ENCODE peak calls at places on chromosome 12, in five cellular contexts. M is neuronal stem cell, A is trophoblast cell, W is IMR-90, K is H1. D is an unnamed sample.
A peak's percentile ranks its signal among the peaks of the same experiment; 100 is the strongest.

GRCh38 chr12:127822743-127823433 is 444.1 kb upstream of the TMEM132C start:
- DNase-seq in M (no peak), K (no peak), A (no peak), W (no peak), D (no peak)

GRCh38 chr12:105736498-105736897 is 402.3 kb downstream of the NUAK1 start:
- DNase-seq in K (no peak), A (no peak), W (no peak), M (no peak), D (no peak)

GRCh38 chr12:54005853-54006699 is 2.7 kb upstream of the HOXC8 start:
- DNase-seq in A (peak; percentile 97), W (peak; percentile 62), M (peak; percentile 94), K (peak; percentile 98), D (peak; percentile 92)

GRCh38 chr12:24661657-24662096 is 287.2 kb downstream of the BCAT1 start:
- DNase-seq in A (peak; percentile 29), M (no peak), W (peak; percentile 80), K (no peak), D (no peak)

GRCh38 chr12:34397591-34398365 is 375.5 kb downstream of the ALG10 start:
- DNase-seq in W (no peak), A (no peak), M (no peak), K (peak; percentile 1), D (peak; percentile 10)

GRCh38 chr12:13283867-13284266 is 87.3 kb downstream of the EMP1 start:
- DNase-seq in M (no peak), W (no peak), K (no peak), A (no peak), D (no peak)

GRCh38 chr12:34399631-34400422 is 377.5 kb downstream of the ALG10 start:
- DNase-seq in K (peak; percentile 1), W (no peak), M (no peak), A (no peak), D (peak; percentile 9)

GRCh38 chr12:175250-175649 is 38.7 kb downstream of the SLC6A12 start:
- DNase-seq in M (no peak), A (no peak), K (no peak), W (no peak), D (no peak)

GRCh38 chr12:18747960-18748359 is 10.0 kb downstream of the CAPZA3 start:
- DNase-seq in W (peak; percentile 95), K (no peak), A (peak; percentile 70), M (no peak), D (no peak)

GRCh38 chr12:120470150-120470817 is 736 bp upstream of the SRSF9 start:
- DNase-seq in W (peak; percentile 19), A (peak; percentile 21), M (peak; percentile 29), K (no peak), D (no peak)

GRCh38 chr12:66160704-66161103 is 9.1 kb downstream of the TMBIM4 start:
- DNase-seq in K (no peak), W (no peak), A (no peak), M (no peak), D (no peak)

GRCh38 chr12:47881826-47882427 is 22.9 kb downstream of the VDR start:
- DNase-seq in M (no peak), A (peak; percentile 17), W (peak; percentile 97), K (no peak), D (no peak)

GRCh38 chr12:132281021-132281420 is 48.4 kb downstream of the GALNT9 start:
- DNase-seq in W (no peak), M (no peak), K (no peak), A (no peak), D (no peak)

GRCh38 chr12:115204957-115205754 is 521.2 kb upstream of the TBX3 start:
- DNase-seq in W (peak; percentile 68), A (no peak), M (no peak), K (no peak), D (peak; percentile 45)

GRCh38 chr12:57476993-57477709 is 2.5 kb downstream of the ARHGAP9 start:
- DNase-seq in W (no peak), A (no peak), K (no peak), M (no peak), D (no peak)

GRCh38 chr12:10385181-10385613 is 4.6 kb downstream of the KLRK1 start:
- DNase-seq in K (no peak), W (peak; percentile 81), A (peak; percentile 55), M (no peak), D (no peak)

GRCh38 chr12:52884526-52885293 is 20.2 kb downstream of the KRT8 start:
- DNase-seq in A (peak; percentile 84), K (peak; percentile 98), W (peak; percentile 36), M (peak; percentile 78), D (peak; percentile 90)

GRCh38 chr12:97292588-97292987 is 170.0 kb upstream of the RMST start:
- DNase-seq in K (no peak), W (no peak), M (no peak), A (no peak), D (no peak)

GRCh38 chr12:96828169-96828789 is 78.8 kb upstream of the NEDD1 start:
- DNase-seq in K (no peak), W (no peak), A (peak; percentile 6), M (no peak), D (peak; percentile 49)

GRCh38 chr12:4900327-4900726 is 9.4 kb upstream of the KCNA1 start:
- DNase-seq in W (peak; percentile 27), M (no peak), K (no peak), A (peak; percentile 34), D (no peak)

DNA sequence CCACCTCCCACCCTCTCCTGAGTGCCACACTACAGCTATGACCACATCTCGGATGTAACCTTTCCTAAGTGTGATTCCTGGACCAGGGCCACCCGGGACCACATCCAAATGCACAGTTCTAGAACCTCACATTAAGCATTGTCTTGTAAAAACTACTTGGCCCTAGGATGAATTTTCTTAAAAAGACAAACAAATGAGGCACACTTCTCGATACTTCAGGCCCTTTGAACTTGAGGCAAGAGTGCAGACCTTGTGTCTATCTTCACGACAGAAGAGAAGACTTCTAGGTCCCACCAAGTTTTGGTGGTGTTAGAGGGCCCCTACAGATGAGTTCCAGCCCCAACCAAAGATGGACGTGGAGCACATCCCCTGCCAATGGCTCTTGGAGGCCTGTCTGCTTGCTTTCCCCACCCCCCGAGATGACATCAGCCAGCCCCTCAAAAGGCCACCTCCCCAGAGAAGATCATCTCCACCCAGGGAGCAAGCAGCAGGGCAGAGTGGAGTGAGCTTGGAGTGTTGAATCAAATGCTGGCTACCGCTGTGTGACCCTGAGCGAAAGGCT is 9.3 kb downstream of the ISCU start:
- DNase-seq in W (no peak), A (no peak), K (peak; percentile 33), M (no peak), D (no peak)
- H4K91ac ChIP-seq in W (no peak overlapping the region), A (peak overlapping the region; percentile 49), K (no peak overlapping the region), M (no peak overlapping the region), D (no peak overlapping the region)

DNA sequence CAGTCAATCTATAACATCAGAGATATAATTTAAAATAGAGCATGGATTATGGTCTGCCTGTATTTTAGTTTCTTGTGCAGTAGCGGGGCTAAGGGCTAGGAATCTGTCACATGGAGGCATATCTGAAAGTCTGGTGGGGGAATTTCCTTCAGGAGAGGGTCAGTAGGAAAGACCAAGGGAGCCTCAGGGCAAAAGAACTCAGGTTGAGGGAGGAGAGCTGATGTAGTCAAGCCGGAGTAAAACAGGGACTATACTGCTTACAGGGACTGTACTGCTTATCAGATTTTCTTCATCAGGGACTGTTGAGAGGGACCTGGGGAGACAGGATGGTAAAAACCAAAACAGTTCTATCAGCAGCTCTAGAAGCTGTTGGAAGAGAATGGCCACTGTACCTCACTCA is 82.0 kb upstream of the CPM start:
- DNase-seq in W (no peak), A (peak; percentile 44), M (no peak), K (no peak), D (no peak)
- H3K23ac ChIP-seq in W (no peak overlapping the region), A (no peak overlapping the region), M (no peak overlapping the region), K (no peak overlapping the region), D (no peak overlapping the region)

GRCh38 chr12:124570810-124571209 is 3.4 kb upstream of the NCOR2 start:
- DNase-seq in M (no peak), K (no peak), A (peak; percentile 48), W (no peak), D (no peak)

GRCh38 chr12:124569375-124570148 is 2.1 kb upstream of the NCOR2 start:
- DNase-seq in M (no peak), W (no peak), A (no peak), K (no peak), D (no peak)

GRCh38 chr12:124567673-124568373 is 411 bp upstream of the NCOR2 start:
- DNase-seq in W (peak; percentile 94), K (peak; percentile 77), A (peak; percentile 72), M (peak; percentile 72), D (peak; percentile 75)

GRCh38 chr12:124567035-124567672 is at the start of gene NCOR2:
- DNase-seq in A (peak; percentile 28), M (no peak), K (peak; percentile 72), W (no peak), D (no peak)

GRCh38 chr12:124568431-124569374 is 1.3 kb upstream of the NCOR2 start:
- DNase-seq in K (peak; percentile 65), W (peak; percentile 94), A (peak; percentile 45), M (no peak), D (peak; percentile 71)
- H4K91ac ChIP-seq in K (peak overlapping the region; percentile 63), W (peak overlapping the region; percentile 94), A (peak overlapping the region; percentile 83), M (no peak overlapping the region), D (no peak overlapping the region)

GRCh38 chr12:3630621-3631271 is 122.2 kb downstream of the CRACR2A start:
- DNase-seq in M (no peak), A (no peak), W (no peak), K (no peak), D (no peak)

GRCh38 chr12:3628629-3629028 is 124.3 kb downstream of the CRACR2A start:
- DNase-seq in W (no peak), M (no peak), A (no peak), K (no peak), D (no peak)

GRCh38 chr12:3629082-3629830 is 123.7 kb downstream of the CRACR2A start:
- DNase-seq in K (no peak), A (no peak), W (no peak), M (no peak), D (no peak)

GRCh38 chr12:3631272-3631637 is 121.7 kb downstream of the CRACR2A start:
- DNase-seq in M (no peak), A (no peak), W (no peak), K (no peak), D (no peak)

DNA sequence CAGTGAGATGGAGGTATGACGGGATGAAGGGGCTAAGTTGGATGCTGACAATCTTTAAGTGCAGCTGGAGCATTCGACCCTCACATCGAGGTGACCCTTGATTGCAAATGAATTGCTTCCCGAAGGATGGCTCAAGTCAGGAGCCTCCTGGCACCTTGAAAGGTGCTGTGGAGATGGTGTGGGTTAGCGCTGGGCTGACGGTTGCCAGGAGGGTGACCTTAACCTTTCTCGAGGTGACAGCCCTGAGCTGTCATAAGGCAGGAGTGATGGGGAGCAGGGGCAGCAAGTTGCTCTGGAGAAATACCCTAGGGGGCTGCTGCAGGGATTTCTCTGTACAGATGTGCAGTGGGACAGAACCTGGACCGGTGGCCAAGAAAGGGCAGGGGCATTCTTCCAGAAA is 122.8 kb downstream of the CRACR2A start:
- DNase-seq in W (no peak), K (no peak), M (no peak), A (no peak), D (no peak)
- H3K23ac ChIP-seq in W (no peak overlapping the region), K (no peak overlapping the region), M (no peak overlapping the region), A (no peak overlapping the region), D (no peak overlapping the region)